ENCODE peak calls at places on chromosomes 12 and 14, in six cellular contexts. D is brain microvascular endothelial cell, K is left ventricle myocardium inferior, L is heart right ventricle, P is lower lobe of right lung, E is ovary. T is an unnamed sample.

GRCh38 chr14:102530828-102531478 is 21.4 kb upstream of the ANKRD9 start:
- DNase-seq in K (no peak), E (no peak), P (no peak), D (no peak), L (no peak), T (no peak)

GRCh38 chr12:80902711-80903110 is 35.0 kb downstream of the LIN7A start:
- DNase-seq in E (no peak), P (no peak), D (no peak), K (no peak), L (no peak), T (no peak)

GRCh38 chr12:65327207-65328076 is 49.0 kb downstream of the MSRB3 start:
- DNase-seq in P (no peak), D (no peak), L (peak; percentile 10), K (no peak), E (peak; percentile 28), T (no peak)

GRCh38 chr12:32918890-32919791 is 22.6 kb upstream of the PKP2 start:
- DNase-seq in L (peak; percentile 9), D (peak; percentile 80), P (no peak), E (peak; percentile 28), K (no peak), T (no peak)

GRCh38 chr14:101708853-101709532 is 52.5 kb upstream of the PPP2R5C start:
- DNase-seq in P (no peak), D (no peak), L (no peak), E (no peak), K (no peak), T (peak; percentile 69)

GRCh38 chr12:131089526-131090253 is 136.0 kb downstream of the ADGRD1 start:
- DNase-seq in E (peak; percentile 7), L (no peak), D (no peak), P (peak; percentile 14), K (no peak), T (no peak)

GRCh38 chr14:33309081-33309480 is 370.4 kb downstream of the NPAS3 start:
- DNase-seq in D (no peak), E (no peak), P (no peak), L (no peak), K (no peak), T (no peak)

GRCh38 chr14:91261115-91261514 is 16.6 kb upstream of the GPR68 start:
- DNase-seq in P (no peak), E (no peak), L (no peak), D (no peak), K (no peak), T (no peak)

GRCh38 chr12:25828188-25828587 is 130.3 kb upstream of the RASSF8 start:
- DNase-seq in L (peak; percentile 13), D (no peak), P (no peak), E (no peak), K (no peak), T (no peak)

GRCh38 chr14:99627510-99628381 is 17.2 kb upstream of the HHIPL1 start:
- DNase-seq in K (no peak), E (no peak), D (no peak), L (no peak), P (no peak), T (peak; percentile 41)

GRCh38 chr12:14521822-14522221 is 45.9 kb downstream of the PLBD1 start:
- DNase-seq in E (no peak), P (no peak), D (no peak), L (no peak), K (no peak), T (no peak)

GRCh38 chr14:35940291-35940690 is 114.2 kb downstream of the BRMS1L start:
- DNase-seq in E (no peak), D (no peak), P (no peak), L (no peak), K (no peak), T (no peak)

GRCh38 chr14:89502966-89503365 is 85.9 kb upstream of the FOXN3 start:
- DNase-seq in D (no peak), E (no peak), K (no peak), P (no peak), L (no peak), T (no peak)

GRCh38 chr14:36293824-36294223 is 26.6 kb downstream of the MBIP start:
- DNase-seq in P (no peak), L (no peak), K (no peak), D (peak; percentile 21), E (no peak), T (no peak)

GRCh38 chr12:122421263-122421814 is 1.1 kb downstream of the CLIP1 start:
- DNase-seq in K (peak; percentile 31), P (peak; percentile 68), E (peak; percentile 44), L (peak; percentile 29), D (peak; percentile 26), T (no peak)

GRCh38 chr12:63021126-63021525 is 86.2 kb upstream of the PPM1H start:
- DNase-seq in K (no peak), E (no peak), L (no peak), D (no peak), P (no peak), T (no peak)

GRCh38 chr14:49417790-49418189 is 168.4 kb downstream of the RPS29 start:
- DNase-seq in K (no peak), E (no peak), D (no peak), L (no peak), P (no peak), T (no peak)

GRCh38 chr14:76767681-76768055 is 6.4 kb downstream of the VASH1 start:
- DNase-seq in P (no peak), D (no peak), K (no peak), L (no peak), E (no peak), T (peak; percentile 46)

GRCh38 chr12:70534466-70534865 is 102.8 kb downstream of the PTPRB start:
- DNase-seq in K (no peak), L (no peak), P (no peak), E (no peak), D (no peak), T (no peak)

GRCh38 chr12:76176935-76177334 is 92.5 kb upstream of the NAP1L1 start:
- DNase-seq in D (no peak), L (no peak), E (no peak), P (no peak), K (no peak), T (no peak)

GRCh38 chr12:45244561-45245348 is 28.9 kb downstream of the ANO6 start:
- DNase-seq in K (no peak), E (no peak), D (peak; percentile 52), L (no peak), P (no peak), T (no peak)

GRCh38 chr12:54045868-54046529 is 7.6 kb upstream of the HOXC4 start:
- DNase-seq in E (no peak), L (no peak), K (no peak), D (no peak), P (no peak), T (no peak)

GRCh38 chr12:56724660-56724988 is 475 bp downstream of the NACA start:
- DNase-seq in E (peak; percentile 35), K (no peak), D (no peak), P (no peak), L (peak; percentile 20), T (no peak)

GRCh38 chr14:27386391-27386790 is 788.6 kb upstream of the NOVA1 start:
- DNase-seq in E (no peak), L (no peak), K (no peak), P (no peak), D (no peak), T (no peak)

GRCh38 chr14:57884175-57884574 is 18.3 kb upstream of the SLC35F4 start:
- DNase-seq in D (no peak), P (no peak), K (no peak), E (no peak), L (no peak), T (no peak)

GRCh38 chr14:94045101-94045500 is 19.0 kb downstream of the OTUB2 start:
- DNase-seq in E (no peak), D (no peak), K (no peak), P (no peak), L (no peak), T (no peak)

GRCh38 chr14:59320771-59321170 is 132.3 kb downstream of the DAAM1 start:
- DNase-seq in P (no peak), D (no peak), K (no peak), L (no peak), E (no peak), T (no peak)

GRCh38 chr12:122021822-122022392 is at the start of gene BCL7A:
- DNase-seq in P (peak; percentile 72), E (peak; percentile 71), D (peak; percentile 78), L (peak; percentile 64), K (peak; percentile 70), T (peak; percentile 90)

GRCh38 chr12:79547735-79548347 is 142.9 kb downstream of the PAWR start:
- DNase-seq in P (no peak), D (peak; percentile 77), K (no peak), E (peak; percentile 48), L (peak; percentile 44), T (no peak)

GRCh38 chr12:126019385-126019784 is 954.1 kb downstream of the AACS start:
- DNase-seq in P (no peak), L (no peak), E (no peak), D (no peak), K (no peak), T (no peak)

GRCh38 chr14:96538097-96538496 is 35.9 kb downstream of the PAPOLA start:
- DNase-seq in P (no peak), L (no peak), D (no peak), E (no peak), K (no peak), T (no peak)
- H3K4me3 ChIP-seq in P (no peak overlapping the region), L (no peak overlapping the region), D (no peak overlapping the region), E (no peak overlapping the region), K (no peak overlapping the region), T (peak overlapping the region; percentile 10)

GRCh38 chr14:50846171-50846880 is 15.4 kb upstream of the NIN start:
- DNase-seq in K (no peak), E (no peak), P (no peak), L (no peak), D (peak; percentile 86), T (no peak)
- H3K27ac ChIP-seq in K (no peak overlapping the region), E (no peak overlapping the region), P (no peak overlapping the region), L (no peak overlapping the region), D (peak overlapping the region; percentile 68), T (no peak overlapping the region)

DNA sequence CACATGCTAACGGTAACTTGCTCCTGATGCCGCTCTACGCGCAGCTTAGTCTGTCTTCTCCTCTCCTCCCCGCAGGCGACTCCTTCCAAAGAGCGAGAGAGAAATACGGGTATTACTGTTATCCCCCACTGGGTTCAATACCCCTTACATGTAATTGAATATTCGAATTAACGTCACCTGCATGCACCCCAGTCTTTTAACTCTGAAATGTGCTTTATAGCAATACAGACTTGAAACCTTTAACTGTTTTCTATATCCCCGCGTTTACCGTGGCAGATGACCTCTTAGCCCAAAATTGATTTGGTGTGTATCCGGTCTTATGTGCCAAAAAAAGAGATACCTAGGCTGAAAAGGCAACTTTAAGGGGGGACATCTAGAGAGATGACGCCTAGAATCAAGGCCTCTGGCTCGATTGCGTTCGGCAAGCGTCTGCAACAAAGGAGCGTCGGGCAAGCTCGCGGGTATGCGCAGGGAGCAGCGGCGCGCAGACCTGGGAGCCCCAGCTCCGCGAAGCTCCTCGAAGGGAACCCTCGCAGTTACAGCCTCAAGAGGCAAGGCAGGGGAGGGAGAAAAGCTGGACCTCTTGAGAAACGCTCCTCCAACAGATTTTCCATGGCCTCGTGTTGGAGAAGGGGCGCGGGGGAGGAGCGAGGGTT is 6.8 kb upstream of the FOXG1 start:
- DNase-seq in L (no peak), E (no peak), K (no peak), D (no peak), P (no peak), T (no peak)
- H3K4me3 ChIP-seq in L (no peak overlapping the region), E (no peak overlapping the region), K (no peak overlapping the region), D (no peak overlapping the region), P (no peak overlapping the region), T (no peak overlapping the region)

DNA sequence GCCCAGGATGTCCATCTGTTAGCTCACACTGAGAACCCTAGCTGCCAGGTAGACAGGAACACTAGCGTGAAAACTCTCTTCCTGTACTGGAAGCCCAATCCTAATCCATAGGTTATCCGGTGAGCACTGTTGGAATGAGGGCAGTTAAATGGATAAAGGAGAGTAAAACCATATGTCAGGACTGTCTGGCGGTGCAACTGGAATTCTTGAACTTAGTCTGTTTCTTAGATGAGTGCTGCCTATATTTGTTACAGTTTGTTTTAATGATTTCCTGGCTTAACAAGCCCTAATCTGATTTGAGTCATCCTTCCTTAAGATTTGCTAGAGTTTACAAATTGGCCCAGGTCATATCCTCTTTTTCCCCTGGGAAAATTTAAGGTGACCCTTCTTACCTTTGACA is 104.7 kb downstream of the ANO4 start:
- DNase-seq in K (no peak), E (no peak), D (no peak), P (no peak), L (no peak), T (no peak)
- H3K27ac ChIP-seq in K (no peak overlapping the region), E (no peak overlapping the region), D (no peak overlapping the region), P (no peak overlapping the region), L (no peak overlapping the region), T (no peak overlapping the region)